ENCODE peak calls at places on chromosomes 4 and X, in seven cellular contexts. L is lower lobe of right lung, X is A549, Y is left lung, T is GM12878, O is GM23338, M is psoas muscle. R is an unnamed sample.

GRCh38 chr4:41204400-41204978 is 9.9 kb downstream of the APBB2 start:
- ATAC-seq in L (peak), X (peak), Y (peak), T (no peak), O (peak), M (peak), R (no peak)

GRCh38 chr4:150139297-150139696 is 61.1 kb downstream of the DCLK2 start:
- ATAC-seq in L (no peak), X (no peak), Y (no peak), T (peak), O (no peak), M (no peak), R (no peak)

GRCh38 chr4:2064276-2064991 is 5.3 kb downstream of the NAT8L start:
- ATAC-seq in L (no peak), X (peak), Y (no peak), T (no peak), O (no peak), M (no peak), R (no peak)

GRCh38 chrX:44241551-44241950 is 101.9 kb downstream of the EFHC2 start:
- ATAC-seq in L (no peak), X (no peak), Y (no peak), T (no peak), O (no peak), M (no peak), R (no peak)

GRCh38 chr4:11420327-11420726 is 8.4 kb downstream of the HS3ST1 start:
- ATAC-seq in L (no peak), X (no peak), Y (no peak), T (no peak), O (no peak), M (no peak), R (no peak)

GRCh38 chrX:31228415-31228832 is 156.6 kb upstream of the FTHL17 start:
- ATAC-seq in L (peak), X (no peak), Y (peak), T (peak), O (no peak), M (peak), R (peak)

GRCh38 chrX:124001581-124001980 is 40.1 kb downstream of the STAG2 start:
- ATAC-seq in L (no peak), X (peak), Y (no peak), T (no peak), O (no peak), M (no peak), R (no peak)

GRCh38 chr4:140149851-140150635 is 3.9 kb downstream of the MAML3 start:
- ATAC-seq in L (no peak), X (peak), Y (peak), T (peak), O (peak), M (peak), R (no peak)

GRCh38 chr4:128289523-128290158 is 2.0 kb upstream of the PGRMC2 start:
- ATAC-seq in L (no peak), X (no peak), Y (no peak), T (no peak), O (no peak), M (no peak), R (no peak)

GRCh38 chr4:2954358-2955185 is 8.6 kb downstream of the NOP14 start:
- ATAC-seq in L (peak), X (peak), Y (peak), T (peak), O (peak), M (no peak), R (no peak)

GRCh38 chr4:31983677-31984076 is 1263.5 kb downstream of the PCDH7 start:
- ATAC-seq in L (no peak), X (no peak), Y (no peak), T (no peak), O (no peak), M (no peak), R (no peak)

GRCh38 chr4:15495621-15496020 is 25.9 kb downstream of the CC2D2A start:
- ATAC-seq in L (no peak), X (no peak), Y (no peak), T (no peak), O (no peak), M (no peak), R (no peak)

GRCh38 chrX:117138070-117138469 is 675.3 kb upstream of the CT83 start:
- ATAC-seq in L (no peak), X (no peak), Y (peak), T (no peak), O (no peak), M (no peak), R (no peak)

GRCh38 chr4:152591361-152591760 is 55.5 kb upstream of the FBXW7 start:
- ATAC-seq in L (peak), X (no peak), Y (peak), T (peak), O (peak), M (no peak), R (peak)

GRCh38 chr4:89254847-89255246 is 52.8 kb downstream of the GPRIN3 start:
- ATAC-seq in L (peak), X (peak), Y (peak), T (peak), O (peak), M (no peak), R (no peak)

GRCh38 chr4:19135886-19136633 is 1114.5 kb upstream of the LCORL start:
- ATAC-seq in L (no peak), X (no peak), Y (no peak), T (peak), O (no peak), M (no peak), R (no peak)

GRCh38 chrX:46178763-46179162 is 366.5 kb downstream of the ZNF674 start:
- ATAC-seq in L (no peak), X (no peak), Y (no peak), T (peak), O (no peak), M (no peak), R (no peak)

GRCh38 chrX:46184749-46185148 is 360.5 kb downstream of the ZNF674 start:
- ATAC-seq in L (no peak), X (no peak), Y (no peak), T (no peak), O (no peak), M (no peak), R (no peak)

GRCh38 chrX:46180258-46180687 is 364.9 kb downstream of the ZNF674 start:
- ATAC-seq in L (no peak), X (peak), Y (no peak), T (peak), O (no peak), M (no peak), R (no peak)

GRCh38 chrX:46179748-46180147 is 365.5 kb downstream of the ZNF674 start:
- ATAC-seq in L (no peak), X (no peak), Y (peak), T (peak), O (no peak), M (no peak), R (no peak)
- H3K27ac ChIP-seq in L (no peak), X (peak), Y (no peak), T (no peak), O (no peak), M (no peak), R (no peak)

GRCh38 chr4:135368826-135369225 is 1167.2 kb upstream of the PABPC4L start:
- ATAC-seq in L (no peak), X (no peak), Y (no peak), T (no peak), O (no peak), M (no peak), R (no peak)

GRCh38 chr4:135372131-135372530 is 1170.5 kb upstream of the PABPC4L start:
- ATAC-seq in L (no peak), X (no peak), Y (no peak), T (no peak), O (no peak), M (no peak), R (no peak)

DNA sequence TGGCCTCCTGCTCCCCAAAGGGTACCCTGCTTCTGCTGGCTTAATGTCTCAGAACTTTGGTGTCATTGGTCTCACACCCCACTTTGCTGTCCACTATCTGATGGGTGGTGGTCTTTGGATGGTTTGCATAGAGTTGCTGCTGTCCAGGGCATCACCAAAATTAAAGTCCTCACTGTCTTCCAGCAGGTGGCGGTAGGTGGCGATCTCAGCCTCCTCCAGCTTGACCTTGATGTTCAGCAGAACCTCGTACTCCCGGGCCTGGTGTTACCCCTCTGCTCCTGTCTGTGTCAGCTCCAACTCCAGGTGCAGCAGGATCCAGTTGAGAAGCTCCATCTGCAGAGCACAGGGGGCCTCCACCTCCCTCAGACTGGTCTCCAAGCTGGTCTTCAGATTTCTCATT is 1169.5 kb upstream of the PABPC4L start:
- ATAC-seq in L (no peak), X (peak), Y (no peak), T (peak), O (no peak), M (no peak), R (no peak)
- TF ChIP-seq CTCF in L (no peak), X (no peak), Y (no peak), T (peak), O (peak), M (no peak), R (no peak)

GRCh38 chr4:123300625-123301024 is 96.0 kb upstream of the SPRY1 start:
- ATAC-seq in L (no peak), X (no peak), Y (no peak), T (no peak), O (no peak), M (no peak), R (no peak)

GRCh38 chr4:123301942-123302341 is 94.7 kb upstream of the SPRY1 start:
- ATAC-seq in L (no peak), X (no peak), Y (no peak), T (no peak), O (no peak), M (no peak), R (no peak)

GRCh38 chr4:123298798-123299197 is 97.8 kb upstream of the SPRY1 start:
- ATAC-seq in L (no peak), X (no peak), Y (peak), T (no peak), O (no peak), M (no peak), R (no peak)

GRCh38 chr4:123299212-123299651 is 97.4 kb upstream of the SPRY1 start:
- ATAC-seq in L (peak), X (no peak), Y (peak), T (no peak), O (no peak), M (peak), R (peak)

DNA sequence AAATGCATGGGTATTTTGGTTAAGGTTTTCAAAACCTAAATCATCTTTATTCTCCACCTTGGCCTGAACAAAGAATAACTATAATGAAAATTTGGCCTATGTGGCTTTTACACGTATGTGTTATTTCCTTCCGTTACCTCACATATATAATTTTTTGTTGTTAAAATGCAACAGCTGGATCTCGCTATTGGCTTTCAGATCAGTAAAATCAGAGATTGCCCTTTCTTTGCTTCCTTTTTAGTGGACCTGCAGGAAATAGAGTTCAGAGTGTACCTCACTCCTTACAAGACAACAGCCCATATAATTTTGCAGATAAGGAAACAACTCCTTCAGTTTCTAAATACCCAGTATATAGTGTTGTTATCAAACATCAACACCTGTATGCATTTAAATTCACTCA is 96.4 kb upstream of the SPRY1 start:
- ATAC-seq in L (no peak), X (no peak), Y (no peak), T (no peak), O (no peak), M (no peak), R (no peak)
- H3K4me3 ChIP-seq in L (no peak), X (no peak), Y (no peak), T (no peak), O (no peak), M (no peak), R (no peak)

DNA sequence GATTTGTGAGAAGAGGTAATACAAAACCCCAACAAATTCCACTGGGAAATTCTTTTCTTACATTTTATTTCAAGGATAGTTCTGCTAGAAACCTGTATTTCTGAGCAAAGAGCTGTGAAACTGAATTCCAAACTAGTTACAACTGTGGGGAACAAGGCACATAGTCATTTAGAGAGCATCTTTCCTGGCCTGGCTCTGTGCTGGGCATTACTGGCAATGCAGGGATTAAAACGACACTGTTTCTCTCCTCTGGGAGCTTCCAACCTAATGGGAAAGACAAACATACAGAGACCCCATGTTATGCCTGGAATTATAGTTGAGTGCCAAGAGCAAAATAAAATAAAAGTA is 36.5 kb downstream of the SUPT20HL1 start:
- ATAC-seq in L (no peak), X (no peak), Y (no peak), T (no peak), O (no peak), M (no peak), R (peak)
- H3K27ac ChIP-seq in L (no peak), X (no peak), Y (no peak), T (no peak), O (no peak), M (no peak), R (peak)

GRCh38 chr4:38759790-38760122 is 23.0 kb downstream of the TLR10 start:
- ATAC-seq in L (no peak), X (no peak), Y (no peak), T (no peak), O (no peak), M (no peak), R (no peak)
- TF ChIP-seq CTCF in L (peak), X (no peak), Y (no peak), T (no peak), O (no peak), M (no peak), R (no peak)